ENCODE peak calls at places on chromosomes 2 and 18, in six cellular contexts. One of them, this sample, is unnamed.

GRCh38 chr2:133769036-133769435 is 200.8 kb upstream of the NCKAP5 start:
- DNase-seq in HCT116: no peak
- DNase-seq in GM12878: no peak
- DNase-seq in H1: no peak
- DNase-seq in K562: no peak
- DNase-seq in HepG2: no peak
- DNase-seq in this sample: no peak

GRCh38 chr2:63654959-63655358 is 66.2 kb downstream of the MDH1 start:
- DNase-seq in HCT116: no peak
- DNase-seq in K562: no peak
- DNase-seq in GM12878: peak
- DNase-seq in H1: no peak
- DNase-seq in HepG2: no peak
- DNase-seq in this sample: no peak

GRCh38 chr2:234931369-234931768 is 20.4 kb upstream of the SH3BP4 start:
- DNase-seq in K562: no peak
- DNase-seq in GM12878: no peak
- DNase-seq in HCT116: no peak
- DNase-seq in HepG2: no peak
- DNase-seq in H1: no peak
- DNase-seq in this sample: no peak

GRCh38 chr2:14614011-14614410 is 18.5 kb upstream of the LRATD1 start:
- DNase-seq in K562: no peak
- DNase-seq in HCT116: no peak
- DNase-seq in H1: no peak
- DNase-seq in GM12878: no peak
- DNase-seq in HepG2: no peak
- DNase-seq in this sample: no peak

GRCh38 chr2:27502149-27502548 is 5.5 kb downstream of the GCKR start:
- DNase-seq in GM12878: no peak
- DNase-seq in HCT116: no peak
- DNase-seq in H1: no peak
- DNase-seq in HepG2: no peak
- DNase-seq in K562: no peak
- DNase-seq in this sample: no peak

GRCh38 chr2:37926635-37927034 is 1.5 kb downstream of the RMDN2 start:
- DNase-seq in HCT116: no peak
- DNase-seq in K562: no peak
- DNase-seq in GM12878: no peak
- DNase-seq in H1: no peak
- DNase-seq in HepG2: no peak
- DNase-seq in this sample: no peak

GRCh38 chr2:57528499-57528898 is 518.1 kb upstream of the VRK2 start:
- DNase-seq in HCT116: no peak
- DNase-seq in GM12878: no peak
- DNase-seq in H1: no peak
- DNase-seq in K562: no peak
- DNase-seq in HepG2: no peak
- DNase-seq in this sample: no peak

GRCh38 chr18:54127759-54128378 is 96.6 kb downstream of the MBD2 start:
- DNase-seq in K562: peak
- DNase-seq in H1: no peak
- DNase-seq in HepG2: peak
- DNase-seq in HCT116: peak
- DNase-seq in GM12878: no peak
- DNase-seq in this sample: no peak

GRCh38 chr2:155382781-155383180 is 684.3 kb downstream of the KCNJ3 start:
- DNase-seq in GM12878: no peak
- DNase-seq in HepG2: no peak
- DNase-seq in H1: no peak
- DNase-seq in K562: no peak
- DNase-seq in HCT116: no peak
- DNase-seq in this sample: no peak

GRCh38 chr2:122338000-122338399 is 582.5 kb downstream of the TSN start:
- DNase-seq in HCT116: no peak
- DNase-seq in H1: no peak
- DNase-seq in HepG2: no peak
- DNase-seq in GM12878: no peak
- DNase-seq in K562: no peak
- DNase-seq in this sample: no peak

GRCh38 chr2:167142554-167142953 is 254.3 kb downstream of the XIRP2 start:
- DNase-seq in HepG2: no peak
- DNase-seq in GM12878: no peak
- DNase-seq in H1: no peak
- DNase-seq in K562: no peak
- DNase-seq in HCT116: no peak
- DNase-seq in this sample: no peak

GRCh38 chr2:5064687-5065086 is 627.5 kb upstream of the SOX11 start:
- DNase-seq in H1: peak
- DNase-seq in HepG2: no peak
- DNase-seq in HCT116: no peak
- DNase-seq in GM12878: no peak
- DNase-seq in K562: no peak
- DNase-seq in this sample: no peak

GRCh38 chr2:20604957-20605381 is 45.9 kb downstream of the HS1BP3 start:
- DNase-seq in K562: no peak
- DNase-seq in H1: no peak
- DNase-seq in GM12878: no peak
- DNase-seq in HCT116: no peak
- DNase-seq in HepG2: no peak
- DNase-seq in this sample: no peak

GRCh38 chr2:15968280-15969178 is 28.2 kb downstream of the MYCN start:
- DNase-seq in HCT116: no peak
- DNase-seq in H1: no peak
- DNase-seq in K562: no peak
- DNase-seq in GM12878: no peak
- DNase-seq in HepG2: no peak
- DNase-seq in this sample: no peak

DNA sequence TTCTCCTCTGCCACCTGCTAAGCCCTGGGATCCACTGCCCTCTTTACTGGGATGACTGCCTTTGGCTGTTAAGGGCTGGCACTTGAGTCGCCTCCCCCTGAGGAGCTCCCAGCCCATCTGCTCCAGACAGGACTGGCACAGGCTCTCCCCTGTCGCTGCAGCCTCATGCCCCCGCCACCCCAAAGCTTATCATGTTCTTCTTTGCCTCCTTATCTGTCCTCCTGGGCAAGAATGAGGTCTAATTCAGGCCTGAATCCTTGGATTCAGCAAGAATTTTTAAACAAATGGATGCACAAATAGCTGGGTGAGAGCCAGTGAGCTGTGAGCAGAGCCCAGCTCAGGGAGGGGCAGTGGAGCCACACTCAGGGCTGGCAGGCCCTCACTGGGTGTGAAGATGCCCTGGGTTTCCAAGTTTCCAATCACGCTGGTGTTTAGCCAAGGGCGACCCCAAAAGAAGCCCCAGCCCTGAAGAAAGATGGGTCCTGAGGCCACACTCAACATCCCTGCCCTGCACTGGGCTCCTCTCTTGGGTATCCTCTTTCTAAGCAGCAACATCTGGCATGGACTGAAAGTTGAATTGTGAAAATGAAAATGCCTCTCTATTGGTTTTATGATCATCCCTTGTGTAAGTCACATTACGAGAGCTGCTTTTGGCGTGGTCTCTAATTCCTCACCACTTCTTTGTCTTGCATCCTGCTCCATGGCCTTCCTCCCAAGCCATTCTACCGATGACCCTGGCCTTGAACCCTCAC is 194.2 kb upstream of the HS6ST1 start:
- DNase-seq in H1: no peak
- DNase-seq in K562: no peak
- DNase-seq in HCT116: no peak
- DNase-seq in GM12878: no peak
- DNase-seq in HepG2: no peak
- DNase-seq in this sample: no peak
- TF ChIP-seq JUND in H1: no peak
- TF ChIP-seq JUND in K562: no peak
- TF ChIP-seq JUND in HCT116: no peak
- TF ChIP-seq JUND in GM12878: no peak
- TF ChIP-seq JUND in HepG2: no peak
- TF ChIP-seq JUND in this sample: no peak

GRCh38 chr2:54060000-54060399 is 55.4 kb upstream of the ACYP2 start:
- DNase-seq in HCT116: no peak
- DNase-seq in K562: no peak
- DNase-seq in H1: no peak
- DNase-seq in GM12878: no peak
- DNase-seq in HepG2: no peak
- DNase-seq in this sample: no peak

GRCh38 chr2:54063967-54064535 is 51.4 kb upstream of the ACYP2 start:
- DNase-seq in K562: no peak
- DNase-seq in H1: no peak
- DNase-seq in HepG2: no peak
- DNase-seq in HCT116: no peak
- DNase-seq in GM12878: no peak
- DNase-seq in this sample: no peak

GRCh38 chr2:54067851-54068375 is 47.5 kb upstream of the ACYP2 start:
- DNase-seq in HepG2: no peak
- DNase-seq in H1: no peak
- DNase-seq in K562: no peak
- DNase-seq in HCT116: no peak
- DNase-seq in GM12878: no peak
- DNase-seq in this sample: no peak

GRCh38 chr2:54061272-54061671 is 54.1 kb upstream of the ACYP2 start:
- DNase-seq in K562: no peak
- DNase-seq in GM12878: no peak
- DNase-seq in HCT116: no peak
- DNase-seq in H1: no peak
- DNase-seq in HepG2: no peak
- DNase-seq in this sample: no peak

GRCh38 chr2:54065411-54065810 is 50.0 kb upstream of the ACYP2 start:
- DNase-seq in GM12878: no peak
- DNase-seq in HepG2: no peak
- DNase-seq in HCT116: no peak
- DNase-seq in H1: no peak
- DNase-seq in K562: no peak
- DNase-seq in this sample: no peak
- TF ChIP-seq JUND in GM12878: no peak
- TF ChIP-seq JUND in HepG2: no peak
- TF ChIP-seq JUND in HCT116: no peak
- TF ChIP-seq JUND in H1: no peak
- TF ChIP-seq JUND in K562: no peak
- TF ChIP-seq JUND in this sample: no peak

DNA sequence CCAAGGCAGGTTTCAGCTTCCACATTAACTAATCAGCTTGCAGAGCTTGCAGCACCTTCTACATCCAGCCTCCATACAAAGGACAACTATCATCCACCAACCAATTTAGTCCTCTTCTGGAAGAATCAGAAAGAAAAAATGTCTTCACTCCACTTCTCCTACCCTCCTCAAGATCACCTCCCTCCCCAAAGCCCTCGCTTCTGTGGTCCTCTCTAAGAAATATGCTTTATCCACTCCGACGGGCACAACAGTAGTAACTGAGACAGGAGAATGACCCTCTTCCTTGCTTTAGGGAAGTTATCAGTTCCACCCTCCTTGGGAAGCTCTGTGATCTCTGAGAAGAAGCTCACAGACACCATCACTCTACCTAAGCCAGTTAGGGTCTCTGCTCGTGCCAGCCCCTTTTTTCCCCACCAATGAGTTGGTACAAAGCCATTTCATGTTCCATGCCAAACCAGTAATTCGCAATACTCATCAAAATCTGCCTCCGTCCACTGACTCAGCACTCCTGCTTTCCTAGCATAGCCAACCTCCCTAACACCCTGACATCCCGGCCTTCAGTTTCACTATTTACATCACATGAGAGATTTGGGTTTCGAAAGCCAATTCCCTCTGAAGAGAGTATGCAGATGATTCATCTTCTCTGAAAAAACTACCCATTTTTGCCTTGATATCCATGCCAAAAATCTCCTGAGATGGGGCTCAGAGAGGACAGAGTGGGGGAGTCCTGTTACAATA is 114.1 kb upstream of the PKDCC start:
- DNase-seq in H1: no peak
- DNase-seq in K562: no peak
- DNase-seq in GM12878: no peak
- DNase-seq in HCT116: no peak
- DNase-seq in HepG2: no peak
- DNase-seq in this sample: no peak
- TF ChIP-seq JUND in H1: no peak
- TF ChIP-seq JUND in K562: no peak
- TF ChIP-seq JUND in GM12878: no peak
- TF ChIP-seq JUND in HCT116: no peak
- TF ChIP-seq JUND in HepG2: no peak
- TF ChIP-seq JUND in this sample: no peak

DNA sequence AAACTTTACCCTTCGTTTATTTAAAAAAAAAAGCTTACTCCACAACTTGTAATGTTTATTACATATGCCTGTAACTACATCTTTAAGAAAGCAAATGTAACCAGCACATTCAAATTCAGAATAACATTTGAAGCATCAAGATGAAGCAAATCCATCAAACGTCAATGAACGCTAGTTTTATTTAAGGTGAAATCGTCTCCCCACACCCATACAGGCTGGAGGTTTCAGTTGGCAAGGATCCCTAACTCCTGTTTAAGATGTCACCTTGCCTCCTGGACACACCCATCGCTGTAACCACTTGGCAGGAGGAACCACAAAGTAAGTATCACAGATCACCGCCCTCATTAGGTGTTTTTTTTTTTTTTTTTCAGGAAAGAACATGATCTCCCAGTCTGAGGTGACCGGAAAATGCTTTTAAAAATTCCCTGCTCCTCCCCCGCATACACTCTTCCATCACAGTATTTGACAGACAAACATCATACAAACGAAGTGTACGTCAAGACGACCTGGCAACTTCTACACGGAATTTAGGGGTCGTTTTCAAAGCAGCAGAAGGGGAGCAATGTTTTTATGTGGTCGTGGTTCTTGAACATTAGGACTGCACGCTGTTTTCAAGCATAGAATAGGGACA is 19.7 kb upstream of the STPG4 start:
- DNase-seq in K562: peak
- DNase-seq in HepG2: peak
- DNase-seq in HCT116: peak
- DNase-seq in GM12878: no peak
- DNase-seq in H1: no peak
- DNase-seq in this sample: peak
- TF ChIP-seq JUND in K562: no peak
- TF ChIP-seq JUND in HepG2: no peak
- TF ChIP-seq JUND in HCT116: peak
- TF ChIP-seq JUND in GM12878: no peak
- TF ChIP-seq JUND in H1: no peak
- TF ChIP-seq JUND in this sample: no peak